ENCODE peak calls at places on chromosomes 13 and 19, in six cellular contexts. One of them, this sample, is unnamed.

GRCh38 chr13:49240017-49240416 is 7.7 kb upstream of the CDADC1 start:
- DNase-seq in foreskin fibroblast: peak; percentile 66
- DNase-seq in GM04503: no peak
- DNase-seq in GM20000: peak; percentile 36
- DNase-seq in left ventricle myocardium superior: no peak
- DNase-seq in T-helper 1 cell: peak; percentile 41
- DNase-seq in this sample: no peak

GRCh38 chr19:41478171-41478570 is 35.2 kb downstream of the ERICH4 start:
- DNase-seq in left ventricle myocardium superior: no peak
- DNase-seq in T-helper 1 cell: no peak
- DNase-seq in foreskin fibroblast: no peak
- DNase-seq in GM20000: no peak
- DNase-seq in GM04503: no peak
- DNase-seq in this sample: no peak

GRCh38 chr19:8001651-8001994 is 3.8 kb downstream of the ELAVL1 start:
- DNase-seq in GM20000: no peak
- DNase-seq in left ventricle myocardium superior: no peak
- DNase-seq in GM04503: no peak
- DNase-seq in T-helper 1 cell: no peak
- DNase-seq in foreskin fibroblast: no peak
- DNase-seq in this sample: no peak

GRCh38 chr19:49812997-49813861 is at the start of gene FUZ:
- DNase-seq in GM04503: peak; percentile 89
- DNase-seq in T-helper 1 cell: peak; percentile 96
- DNase-seq in foreskin fibroblast: peak; percentile 99
- DNase-seq in left ventricle myocardium superior: peak; percentile 97
- DNase-seq in GM20000: peak; percentile 93
- DNase-seq in this sample: peak; percentile 94

GRCh38 chr19:41928754-41929535 is 696 bp upstream of the ERFL start:
- DNase-seq in GM04503: no peak
- DNase-seq in T-helper 1 cell: peak; percentile 65
- DNase-seq in foreskin fibroblast: no peak
- DNase-seq in left ventricle myocardium superior: no peak
- DNase-seq in GM20000: no peak
- DNase-seq in this sample: no peak

GRCh38 chr19:17394891-17395415 is 957 bp upstream of the CCDC194 start:
- DNase-seq in T-helper 1 cell: peak; percentile 71
- DNase-seq in GM20000: peak; percentile 81
- DNase-seq in foreskin fibroblast: peak; percentile 74
- DNase-seq in GM04503: no peak
- DNase-seq in left ventricle myocardium superior: peak; percentile 80
- DNase-seq in this sample: no peak

GRCh38 chr19:12425501-12426274 is 15.1 kb downstream of the ZNF443 start:
- DNase-seq in left ventricle myocardium superior: no peak
- DNase-seq in foreskin fibroblast: no peak
- DNase-seq in T-helper 1 cell: no peak
- DNase-seq in GM20000: no peak
- DNase-seq in GM04503: no peak
- DNase-seq in this sample: no peak

GRCh38 chr19:35509018-35509652 is 4.3 kb downstream of the DMKN start:
- DNase-seq in T-helper 1 cell: peak; percentile 19
- DNase-seq in left ventricle myocardium superior: no peak
- DNase-seq in GM20000: peak; percentile 79
- DNase-seq in GM04503: no peak
- DNase-seq in foreskin fibroblast: no peak
- DNase-seq in this sample: no peak

GRCh38 chr19:51637362-51637978 is 7.3 kb upstream of the SIGLEC5 start:
- DNase-seq in left ventricle myocardium superior: no peak
- DNase-seq in foreskin fibroblast: peak; percentile 18
- DNase-seq in T-helper 1 cell: no peak
- DNase-seq in GM04503: no peak
- DNase-seq in GM20000: peak; percentile 38
- DNase-seq in this sample: no peak

GRCh38 chr19:24142771-24143170 is 55.8 kb downstream of the ZNF254 start:
- DNase-seq in left ventricle myocardium superior: no peak
- DNase-seq in GM20000: no peak
- DNase-seq in GM04503: no peak
- DNase-seq in foreskin fibroblast: no peak
- DNase-seq in T-helper 1 cell: no peak
- DNase-seq in this sample: no peak

GRCh38 chr13:77521194-77521593 is 14.3 kb upstream of the SCEL start:
- DNase-seq in T-helper 1 cell: no peak
- DNase-seq in foreskin fibroblast: peak; percentile 61
- DNase-seq in GM20000: no peak
- DNase-seq in left ventricle myocardium superior: no peak
- DNase-seq in GM04503: no peak
- DNase-seq in this sample: no peak

GRCh38 chr19:15614507-15615379 is at the start of gene CYP4F8:
- DNase-seq in GM04503: no peak
- DNase-seq in foreskin fibroblast: no peak
- DNase-seq in GM20000: no peak
- DNase-seq in T-helper 1 cell: no peak
- DNase-seq in left ventricle myocardium superior: no peak
- DNase-seq in this sample: no peak

GRCh38 chr19:51064534-51065220 is at the start of gene KLK13:
- DNase-seq in T-helper 1 cell: no peak
- DNase-seq in foreskin fibroblast: peak; percentile 32
- DNase-seq in GM20000: no peak
- DNase-seq in left ventricle myocardium superior: peak; percentile 62
- DNase-seq in GM04503: no peak
- DNase-seq in this sample: no peak

GRCh38 chr19:17448190-17448967 is at the start of gene TMEM221:
- DNase-seq in GM20000: peak; percentile 84
- DNase-seq in left ventricle myocardium superior: peak; percentile 63
- DNase-seq in foreskin fibroblast: peak; percentile 63
- DNase-seq in T-helper 1 cell: peak; percentile 33
- DNase-seq in GM04503: no peak
- DNase-seq in this sample: no peak

GRCh38 chr19:33622505-33622808 is 704 bp downstream of the CHST8 start:
- DNase-seq in GM04503: no peak
- DNase-seq in foreskin fibroblast: peak; percentile 19
- DNase-seq in T-helper 1 cell: no peak
- DNase-seq in left ventricle myocardium superior: no peak
- DNase-seq in GM20000: peak; percentile 35
- DNase-seq in this sample: no peak

GRCh38 chr19:14369399-14370168 is 11.7 kb upstream of the ADGRE5 start:
- DNase-seq in foreskin fibroblast: no peak
- DNase-seq in left ventricle myocardium superior: peak; percentile 45
- DNase-seq in GM04503: no peak
- DNase-seq in T-helper 1 cell: peak; percentile 88
- DNase-seq in GM20000: peak; percentile 40
- DNase-seq in this sample: no peak

GRCh38 chr13:26538363-26539317 is 18.8 kb upstream of the WASF3 start:
- DNase-seq in T-helper 1 cell: no peak
- DNase-seq in left ventricle myocardium superior: no peak
- DNase-seq in GM04503: no peak
- DNase-seq in GM20000: no peak
- DNase-seq in foreskin fibroblast: peak; percentile 57
- DNase-seq in this sample: no peak

GRCh38 chr13:33069365-33069764 is 53.1 kb downstream of the KL start:
- DNase-seq in foreskin fibroblast: no peak
- DNase-seq in GM04503: no peak
- DNase-seq in T-helper 1 cell: no peak
- DNase-seq in GM20000: peak; percentile 25
- DNase-seq in left ventricle myocardium superior: no peak
- DNase-seq in this sample: no peak

GRCh38 chr13:40388617-40389016 is 277.8 kb downstream of the FOXO1 start:
- DNase-seq in T-helper 1 cell: peak; percentile 98
- DNase-seq in foreskin fibroblast: peak; percentile 44
- DNase-seq in GM20000: peak; percentile 76
- DNase-seq in GM04503: no peak
- DNase-seq in left ventricle myocardium superior: no peak
- DNase-seq in this sample: no peak

GRCh38 chr19:4100647-4101495 is 23.1 kb downstream of the MAP2K2 start:
- DNase-seq in foreskin fibroblast: no peak
- DNase-seq in GM20000: no peak
- DNase-seq in left ventricle myocardium superior: no peak
- DNase-seq in GM04503: no peak
- DNase-seq in T-helper 1 cell: no peak
- DNase-seq in this sample: no peak

GRCh38 chr13:64817721-64818120 is 2412.4 kb downstream of the PCDH9 start:
- DNase-seq in foreskin fibroblast: peak; percentile 20
- DNase-seq in left ventricle myocardium superior: no peak
- DNase-seq in GM20000: no peak
- DNase-seq in GM04503: no peak
- DNase-seq in T-helper 1 cell: no peak
- DNase-seq in this sample: no peak

GRCh38 chr13:37816276-37816675 is 53.3 kb downstream of the TRPC4 start:
- DNase-seq in GM20000: no peak
- DNase-seq in GM04503: no peak
- DNase-seq in left ventricle myocardium superior: no peak
- DNase-seq in foreskin fibroblast: no peak
- DNase-seq in T-helper 1 cell: no peak
- DNase-seq in this sample: no peak

GRCh38 chr19:51305479-51305878 is 6.0 kb upstream of the IGLON5 start:
- DNase-seq in GM20000: no peak
- DNase-seq in GM04503: no peak
- DNase-seq in left ventricle myocardium superior: no peak
- DNase-seq in T-helper 1 cell: no peak
- DNase-seq in foreskin fibroblast: no peak
- DNase-seq in this sample: no peak

GRCh38 chr19:34432797-34433196 is 4.6 kb downstream of the UBA2 start:
- DNase-seq in T-helper 1 cell: no peak
- DNase-seq in left ventricle myocardium superior: peak; percentile 30
- DNase-seq in GM04503: no peak
- DNase-seq in foreskin fibroblast: no peak
- DNase-seq in GM20000: no peak
- DNase-seq in this sample: no peak

GRCh38 chr13:112804374-112804773 is 114.5 kb downstream of the ATP11A start:
- DNase-seq in T-helper 1 cell: no peak
- DNase-seq in GM04503: no peak
- DNase-seq in GM20000: no peak
- DNase-seq in left ventricle myocardium superior: no peak
- DNase-seq in foreskin fibroblast: no peak
- DNase-seq in this sample: no peak

GRCh38 chr19:9848761-9849160 is 13.6 kb downstream of the PIN1 start:
- DNase-seq in GM04503: no peak
- DNase-seq in left ventricle myocardium superior: no peak
- DNase-seq in T-helper 1 cell: no peak
- DNase-seq in foreskin fibroblast: no peak
- DNase-seq in GM20000: no peak
- DNase-seq in this sample: no peak

GRCh38 chr13:84658881-84659661 is 776.8 kb upstream of the SLITRK1 start:
- DNase-seq in T-helper 1 cell: no peak
- DNase-seq in left ventricle myocardium superior: no peak
- DNase-seq in foreskin fibroblast: peak; percentile 22
- DNase-seq in GM20000: no peak
- DNase-seq in GM04503: no peak
- DNase-seq in this sample: no peak

GRCh38 chr13:36346222-36347083 is at the start of gene SPART:
- DNase-seq in T-helper 1 cell: peak; percentile 85
- DNase-seq in GM04503: peak; percentile 62
- DNase-seq in GM20000: peak; percentile 88
- DNase-seq in left ventricle myocardium superior: peak; percentile 94
- DNase-seq in foreskin fibroblast: peak; percentile 97
- DNase-seq in this sample: peak; percentile 67

GRCh38 chr19:3123088-3123721 is 12.6 kb upstream of the GNA15 start:
- DNase-seq in foreskin fibroblast: no peak
- DNase-seq in left ventricle myocardium superior: peak; percentile 33
- DNase-seq in T-helper 1 cell: no peak
- DNase-seq in GM20000: no peak
- DNase-seq in GM04503: no peak
- DNase-seq in this sample: no peak

GRCh38 chr13:99434258-99434788 is 66.9 kb upstream of the TM9SF2 start:
- DNase-seq in GM04503: no peak
- DNase-seq in left ventricle myocardium superior: no peak
- DNase-seq in T-helper 1 cell: peak; percentile 84
- DNase-seq in GM20000: no peak
- DNase-seq in foreskin fibroblast: no peak
- DNase-seq in this sample: no peak

GRCh38 chr19:33883869-33884519 is 87.3 kb downstream of the KCTD15 start:
- DNase-seq in left ventricle myocardium superior: no peak
- DNase-seq in GM04503: no peak
- DNase-seq in GM20000: no peak
- DNase-seq in T-helper 1 cell: no peak
- DNase-seq in foreskin fibroblast: peak; percentile 22
- DNase-seq in this sample: no peak

GRCh38 chr19:30223866-30224688 is 148.1 kb upstream of the ZNF536 start:
- DNase-seq in left ventricle myocardium superior: no peak
- DNase-seq in GM20000: no peak
- DNase-seq in GM04503: no peak
- DNase-seq in foreskin fibroblast: no peak
- DNase-seq in T-helper 1 cell: no peak
- DNase-seq in this sample: no peak

GRCh38 chr13:110319774-110320509 is 12.9 kb downstream of the COL4A2 start:
- DNase-seq in foreskin fibroblast: peak; percentile 64
- DNase-seq in T-helper 1 cell: peak; percentile 17
- DNase-seq in GM20000: no peak
- DNase-seq in left ventricle myocardium superior: no peak
- DNase-seq in GM04503: no peak
- DNase-seq in this sample: no peak

GRCh38 chr13:19888799-19889198 is 25.4 kb upstream of the ZMYM5 start:
- DNase-seq in foreskin fibroblast: peak; percentile 20
- DNase-seq in GM04503: no peak
- DNase-seq in GM20000: no peak
- DNase-seq in left ventricle myocardium superior: no peak
- DNase-seq in T-helper 1 cell: no peak
- DNase-seq in this sample: no peak

GRCh38 chr19:17075860-17076538 is 422 bp downstream of the MYO9B start:
- DNase-seq in GM04503: no peak
- DNase-seq in foreskin fibroblast: peak; percentile 58
- DNase-seq in GM20000: peak; percentile 48
- DNase-seq in left ventricle myocardium superior: peak; percentile 52
- DNase-seq in T-helper 1 cell: peak; percentile 58
- DNase-seq in this sample: no peak

GRCh38 chr13:34357435-34358232 is 539.7 kb downstream of the RFC3 start:
- DNase-seq in foreskin fibroblast: peak; percentile 90
- DNase-seq in GM20000: no peak
- DNase-seq in T-helper 1 cell: no peak
- DNase-seq in left ventricle myocardium superior: no peak
- DNase-seq in GM04503: peak; percentile 58
- DNase-seq in this sample: peak; percentile 47

GRCh38 chr19:20313894-20314293 is 146.9 kb downstream of the ZNF486 start:
- DNase-seq in foreskin fibroblast: no peak
- DNase-seq in GM20000: no peak
- DNase-seq in left ventricle myocardium superior: no peak
- DNase-seq in GM04503: no peak
- DNase-seq in T-helper 1 cell: no peak
- DNase-seq in this sample: no peak

This sample was measured in AG09309.